ENCODE peak calls at places on chromosomes 2 and 18, in eight cellular contexts. One of them, this sample, is unnamed.

GRCh38 chr18:57437433-57437781 is 2.2 kb downstream of the ONECUT2 start:
- DNase-seq in WTC11: peak
- DNase-seq in LHCN-M2: no peak
- DNase-seq in germinal center: no peak
- DNase-seq in COR-L47: peak
- DNase-seq in activated CD8-positive, alpha-beta memory T cell treated with anti-CD3 and anti-CD28 coated beads, Interleukin-2, amount 50 U/mL, for 48 hours: no peak
- DNase-seq in GM12865: no peak
- DNase-seq in RPMI7951: no peak
- DNase-seq in this sample: no peak

GRCh38 chr2:137161250-137161649 is 395.9 kb downstream of the THSD7B start:
- DNase-seq in WTC11: no peak
- DNase-seq in LHCN-M2: no peak
- DNase-seq in germinal center: no peak
- DNase-seq in COR-L47: no peak
- DNase-seq in activated CD8-positive, alpha-beta memory T cell treated with anti-CD3 and anti-CD28 coated beads, Interleukin-2, amount 50 U/mL, for 48 hours: no peak
- DNase-seq in GM12865: no peak
- DNase-seq in RPMI7951: no peak
- DNase-seq in this sample: no peak

GRCh38 chr2:128651000-128651399 is 332.3 kb upstream of the HS6ST1 start:
- DNase-seq in WTC11: no peak
- DNase-seq in LHCN-M2: no peak
- DNase-seq in germinal center: no peak
- DNase-seq in COR-L47: no peak
- DNase-seq in activated CD8-positive, alpha-beta memory T cell treated with anti-CD3 and anti-CD28 coated beads, Interleukin-2, amount 50 U/mL, for 48 hours: no peak
- DNase-seq in GM12865: no peak
- DNase-seq in RPMI7951: no peak
- DNase-seq in this sample: no peak

GRCh38 chr2:226362991-226363390 is 436.6 kb downstream of the IRS1 start:
- DNase-seq in WTC11: no peak
- DNase-seq in LHCN-M2: peak
- DNase-seq in germinal center: no peak
- DNase-seq in COR-L47: no peak
- DNase-seq in activated CD8-positive, alpha-beta memory T cell treated with anti-CD3 and anti-CD28 coated beads, Interleukin-2, amount 50 U/mL, for 48 hours: no peak
- DNase-seq in GM12865: no peak
- DNase-seq in RPMI7951: peak
- DNase-seq in this sample: no peak

GRCh38 chr2:224133387-224133786 is 94.3 kb upstream of the SERPINE2 start:
- DNase-seq in WTC11: no peak
- DNase-seq in LHCN-M2: no peak
- DNase-seq in germinal center: no peak
- DNase-seq in COR-L47: no peak
- DNase-seq in activated CD8-positive, alpha-beta memory T cell treated with anti-CD3 and anti-CD28 coated beads, Interleukin-2, amount 50 U/mL, for 48 hours: no peak
- DNase-seq in GM12865: no peak
- DNase-seq in RPMI7951: no peak
- DNase-seq in this sample: no peak

GRCh38 chr2:45024600-45025291 is 15.5 kb upstream of the SIX2 start:
- DNase-seq in WTC11: no peak
- DNase-seq in LHCN-M2: peak
- DNase-seq in germinal center: no peak
- DNase-seq in COR-L47: no peak
- DNase-seq in activated CD8-positive, alpha-beta memory T cell treated with anti-CD3 and anti-CD28 coated beads, Interleukin-2, amount 50 U/mL, for 48 hours: no peak
- DNase-seq in GM12865: peak
- DNase-seq in RPMI7951: peak
- DNase-seq in this sample: no peak

GRCh38 chr2:207254526-207255464 is 89.0 kb upstream of the KLF7 start:
- DNase-seq in WTC11: no peak
- DNase-seq in LHCN-M2: peak
- DNase-seq in germinal center: no peak
- DNase-seq in COR-L47: no peak
- DNase-seq in activated CD8-positive, alpha-beta memory T cell treated with anti-CD3 and anti-CD28 coated beads, Interleukin-2, amount 50 U/mL, for 48 hours: no peak
- DNase-seq in GM12865: no peak
- DNase-seq in RPMI7951: peak
- DNase-seq in this sample: no peak

GRCh38 chr2:121365061-121365460 is 80.1 kb upstream of the TFCP2L1 start:
- DNase-seq in WTC11: no peak
- DNase-seq in LHCN-M2: no peak
- DNase-seq in germinal center: no peak
- DNase-seq in COR-L47: no peak
- DNase-seq in activated CD8-positive, alpha-beta memory T cell treated with anti-CD3 and anti-CD28 coated beads, Interleukin-2, amount 50 U/mL, for 48 hours: no peak
- DNase-seq in GM12865: no peak
- DNase-seq in RPMI7951: no peak
- DNase-seq in this sample: no peak

GRCh38 chr2:71974846-71975245 is 172.8 kb downstream of the CYP26B1 start:
- DNase-seq in WTC11: no peak
- DNase-seq in LHCN-M2: peak
- DNase-seq in germinal center: no peak
- DNase-seq in COR-L47: no peak
- DNase-seq in activated CD8-positive, alpha-beta memory T cell treated with anti-CD3 and anti-CD28 coated beads, Interleukin-2, amount 50 U/mL, for 48 hours: no peak
- DNase-seq in GM12865: no peak
- DNase-seq in RPMI7951: peak
- DNase-seq in this sample: no peak

GRCh38 chr2:63465633-63466032 is 122.6 kb downstream of the WDPCP start:
- DNase-seq in WTC11: no peak
- DNase-seq in LHCN-M2: no peak
- DNase-seq in germinal center: no peak
- DNase-seq in COR-L47: no peak
- DNase-seq in activated CD8-positive, alpha-beta memory T cell treated with anti-CD3 and anti-CD28 coated beads, Interleukin-2, amount 50 U/mL, for 48 hours: no peak
- DNase-seq in GM12865: no peak
- DNase-seq in RPMI7951: no peak
- DNase-seq in this sample: no peak

GRCh38 chr2:46334389-46335345 is 37.5 kb downstream of the EPAS1 start:
- DNase-seq in WTC11: no peak
- DNase-seq in LHCN-M2: peak
- DNase-seq in germinal center: no peak
- DNase-seq in COR-L47: no peak
- DNase-seq in activated CD8-positive, alpha-beta memory T cell treated with anti-CD3 and anti-CD28 coated beads, Interleukin-2, amount 50 U/mL, for 48 hours: no peak
- DNase-seq in GM12865: no peak
- DNase-seq in RPMI7951: peak
- DNase-seq in this sample: no peak

GRCh38 chr2:170339324-170339723 is 161.4 kb downstream of the MYO3B start:
- DNase-seq in WTC11: no peak
- DNase-seq in LHCN-M2: no peak
- DNase-seq in germinal center: no peak
- DNase-seq in COR-L47: peak
- DNase-seq in activated CD8-positive, alpha-beta memory T cell treated with anti-CD3 and anti-CD28 coated beads, Interleukin-2, amount 50 U/mL, for 48 hours: no peak
- DNase-seq in GM12865: no peak
- DNase-seq in RPMI7951: no peak
- DNase-seq in this sample: no peak

GRCh38 chr2:20568501-20569463 is 82.1 kb downstream of the HS1BP3 start:
- DNase-seq in WTC11: no peak
- DNase-seq in LHCN-M2: no peak
- DNase-seq in germinal center: no peak
- DNase-seq in COR-L47: no peak
- DNase-seq in activated CD8-positive, alpha-beta memory T cell treated with anti-CD3 and anti-CD28 coated beads, Interleukin-2, amount 50 U/mL, for 48 hours: no peak
- DNase-seq in GM12865: no peak
- DNase-seq in RPMI7951: peak
- DNase-seq in this sample: no peak

GRCh38 chr2:159091381-159091780 is 122.9 kb downstream of the TANC1 start:
- DNase-seq in WTC11: no peak
- DNase-seq in LHCN-M2: peak
- DNase-seq in germinal center: no peak
- DNase-seq in COR-L47: no peak
- DNase-seq in activated CD8-positive, alpha-beta memory T cell treated with anti-CD3 and anti-CD28 coated beads, Interleukin-2, amount 50 U/mL, for 48 hours: no peak
- DNase-seq in GM12865: no peak
- DNase-seq in RPMI7951: peak
- DNase-seq in this sample: no peak